ENCODE peak calls at places on chromosomes 2 and 18, in four cellular contexts. Z, A, U and D are unnamed samples.

GRCh38 chr2:46134531-46135229 is 162.5 kb upstream of the EPAS1 start:
- DNase-seq in Z (no peak), A (no peak), U (peak), D (no peak)

GRCh38 chr2:187547353-187547979 is 6.8 kb downstream of the TFPI start:
- DNase-seq in Z (no peak), A (no peak), U (peak), D (no peak)

GRCh38 chr2:157032019-157032418 is 225.5 kb upstream of the GALNT5 start:
- DNase-seq in Z (no peak), A (no peak), U (peak), D (no peak)

GRCh38 chr2:205617905-205618304 is 64.4 kb upstream of the NRP2 start:
- DNase-seq in Z (no peak), A (no peak), U (no peak), D (no peak)

GRCh38 chr2:43149482-43150107 is 76.8 kb downstream of the ZFP36L2 start:
- DNase-seq in Z (no peak), A (no peak), U (no peak), D (no peak)

GRCh38 chr2:95024960-95025405 is 525 bp upstream of the MAL start:
- DNase-seq in Z (no peak), A (no peak), U (no peak), D (no peak)

GRCh38 chr2:65079017-65079416 is 22.8 kb downstream of the CEP68 start:
- DNase-seq in Z (no peak), A (no peak), U (no peak), D (no peak)

GRCh38 chr18:11946756-11947155 is 34.6 kb upstream of the IMPA2 start:
- DNase-seq in Z (no peak), A (peak), U (peak), D (no peak)

GRCh38 chr2:149490296-149490695 is 97.3 kb downstream of the MMADHC start:
- DNase-seq in Z (no peak), A (no peak), U (peak), D (no peak)

GRCh38 chr2:172234716-172235661 is 132.3 kb upstream of the DLX2 start:
- DNase-seq in Z (no peak), A (peak), U (peak), D (peak)

GRCh38 chr2:40363631-40364030 is 88.3 kb downstream of the SLC8A1 start:
- DNase-seq in Z (no peak), A (no peak), U (peak), D (no peak)

GRCh38 chr2:11726384-11726783 is 20.0 kb upstream of the LPIN1 start:
- DNase-seq in Z (no peak), A (no peak), U (no peak), D (no peak)